ENCODE peak calls at places on chromosome 1, in five cellular contexts. One of them, this sample, is unnamed.

GRCh38 chr1:216456682-216457081 is 33.4 kb upstream of the USH2A start:
- DNase-seq in HL-60: no peak
- DNase-seq in AG04450: no peak
- DNase-seq in left ventricle myocardium inferior: no peak
- DNase-seq in lung: no peak
- DNase-seq in this sample: no peak

GRCh38 chr1:178533547-178533946 is 20.6 kb downstream of the TEX35 start:
- DNase-seq in HL-60: no peak
- DNase-seq in AG04450: no peak
- DNase-seq in left ventricle myocardium inferior: no peak
- DNase-seq in lung: no peak
- DNase-seq in this sample: no peak

GRCh38 chr1:155007253-155007828 is 4.7 kb downstream of the ZBTB7B start:
- DNase-seq in HL-60: no peak
- DNase-seq in AG04450: no peak
- DNase-seq in left ventricle myocardium inferior: peak
- DNase-seq in lung: no peak
- DNase-seq in this sample: no peak

GRCh38 chr1:40931601-40932000 is 47.9 kb upstream of the CTPS1 start:
- DNase-seq in HL-60: no peak
- DNase-seq in AG04450: no peak
- DNase-seq in left ventricle myocardium inferior: no peak
- DNase-seq in lung: no peak
- DNase-seq in this sample: no peak

GRCh38 chr1:232998138-232998537 is 47.7 kb downstream of the NTPCR start:
- DNase-seq in HL-60: no peak
- DNase-seq in AG04450: no peak
- DNase-seq in left ventricle myocardium inferior: no peak
- DNase-seq in lung: no peak
- DNase-seq in this sample: no peak

GRCh38 chr1:194338241-194338948 is 1152.0 kb upstream of the B3GALT2 start:
- DNase-seq in HL-60: no peak
- DNase-seq in AG04450: no peak
- DNase-seq in left ventricle myocardium inferior: no peak
- DNase-seq in lung: no peak
- DNase-seq in this sample: no peak

GRCh38 chr1:192550922-192551534 is 24.5 kb upstream of the RGS1 start:
- DNase-seq in HL-60: peak
- DNase-seq in AG04450: no peak
- DNase-seq in left ventricle myocardium inferior: no peak
- DNase-seq in lung: no peak
- DNase-seq in this sample: peak

GRCh38 chr1:180636138-180636537 is 4.3 kb downstream of the XPR1 start:
- DNase-seq in HL-60: peak
- DNase-seq in AG04450: no peak
- DNase-seq in left ventricle myocardium inferior: no peak
- DNase-seq in lung: no peak
- DNase-seq in this sample: no peak

GRCh38 chr1:203338335-203339036 is 12.4 kb downstream of the FMOD start:
- DNase-seq in HL-60: peak
- DNase-seq in AG04450: no peak
- DNase-seq in left ventricle myocardium inferior: no peak
- DNase-seq in lung: peak
- DNase-seq in this sample: no peak

DNA sequence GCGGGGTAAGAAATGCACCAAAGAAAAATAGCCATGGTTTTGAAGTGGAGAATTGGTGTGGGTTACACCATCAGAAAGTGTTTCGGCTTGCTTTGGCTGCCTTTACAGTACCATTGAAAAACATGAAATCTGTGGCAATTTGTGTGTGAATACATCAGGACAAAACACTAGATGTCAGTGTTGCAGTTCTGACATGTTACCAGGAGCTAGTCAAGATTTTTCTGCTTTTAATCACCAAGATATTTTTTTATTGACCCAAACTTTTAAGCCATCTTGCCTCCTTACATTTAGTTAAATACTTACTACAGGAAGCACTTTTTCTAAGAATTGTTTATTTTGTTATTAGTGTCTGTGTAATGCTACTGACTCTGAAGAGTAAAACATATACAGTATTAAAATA is 14.3 kb downstream of the RRP15 start:
- DNase-seq in HL-60: no peak
- DNase-seq in AG04450: peak
- DNase-seq in left ventricle myocardium inferior: no peak
- DNase-seq in lung: no peak
- DNase-seq in this sample: peak
- TF ChIP-seq CTCF in HL-60: peak
- TF ChIP-seq CTCF in AG04450: peak
- TF ChIP-seq CTCF in left ventricle myocardium inferior: peak
- TF ChIP-seq CTCF in lung: no peak
- TF ChIP-seq CTCF in this sample: peak

GRCh38 chr1:160522622-160523345 is at the start of gene SLAMF6:
- DNase-seq in HL-60: peak
- DNase-seq in AG04450: no peak
- DNase-seq in left ventricle myocardium inferior: no peak
- DNase-seq in lung: no peak
- DNase-seq in this sample: no peak
- H3K4me3 ChIP-seq in HL-60: peak
- H3K4me3 ChIP-seq in AG04450: no peak
- H3K4me3 ChIP-seq in left ventricle myocardium inferior: no peak
- H3K4me3 ChIP-seq in lung: no peak
- H3K4me3 ChIP-seq in this sample: no peak

GRCh38 chr1:51072040-51072439 is 30.0 kb upstream of the C1orf185 start:
- DNase-seq in HL-60: no peak
- DNase-seq in AG04450: no peak
- DNase-seq in left ventricle myocardium inferior: no peak
- DNase-seq in lung: no peak
- DNase-seq in this sample: no peak
- TF ChIP-seq CTCF in HL-60: no peak
- TF ChIP-seq CTCF in AG04450: no peak
- TF ChIP-seq CTCF in left ventricle myocardium inferior: no peak
- TF ChIP-seq CTCF in lung: no peak
- TF ChIP-seq CTCF in this sample: no peak

DNA sequence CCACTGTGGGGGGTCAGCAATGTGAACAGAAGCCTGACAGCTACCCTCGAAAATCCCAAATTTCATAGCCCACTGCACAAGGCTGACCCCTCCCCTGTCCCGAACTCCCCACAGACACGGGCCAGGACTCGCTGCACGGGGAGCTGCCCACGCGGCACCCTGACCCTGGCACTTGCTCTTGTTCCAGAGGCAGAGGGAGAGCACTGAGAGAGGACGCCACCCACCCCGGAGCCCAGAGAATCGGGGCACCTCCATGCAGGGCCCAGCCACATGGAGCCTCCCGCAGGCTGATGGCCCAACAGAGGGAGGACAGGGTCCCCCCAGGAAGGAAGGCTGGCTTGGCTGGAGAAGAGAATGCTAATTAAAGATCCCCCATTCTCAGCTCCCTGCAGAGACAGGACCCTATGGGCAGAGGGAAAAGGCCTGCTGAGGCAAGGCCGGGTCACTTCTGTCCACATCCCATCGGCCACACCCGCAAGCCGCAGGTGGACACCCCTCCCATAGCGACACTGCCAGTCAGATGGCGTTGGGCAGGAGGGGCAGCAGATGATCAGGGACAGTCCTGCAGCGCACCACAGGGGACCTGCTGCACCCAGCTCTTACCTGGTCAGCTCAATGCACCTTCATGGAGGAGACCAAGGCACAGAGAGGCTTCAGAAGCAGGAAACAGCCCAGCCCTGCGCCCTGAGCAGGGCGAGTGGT is 136.9 kb downstream of the NPHP4 start:
- DNase-seq in HL-60: no peak
- DNase-seq in AG04450: no peak
- DNase-seq in left ventricle myocardium inferior: no peak
- DNase-seq in lung: no peak
- DNase-seq in this sample: no peak
- H3K4me3 ChIP-seq in HL-60: no peak
- H3K4me3 ChIP-seq in AG04450: no peak
- H3K4me3 ChIP-seq in left ventricle myocardium inferior: no peak
- H3K4me3 ChIP-seq in lung: no peak
- H3K4me3 ChIP-seq in this sample: no peak

GRCh38 chr1:35447278-35447677 is 109.9 kb downstream of the KIAA0319L start:
- DNase-seq in HL-60: peak
- DNase-seq in AG04450: no peak
- DNase-seq in left ventricle myocardium inferior: no peak
- DNase-seq in lung: no peak
- DNase-seq in this sample: no peak

GRCh38 chr1:35442737-35443136 is 114.5 kb downstream of the KIAA0319L start:
- DNase-seq in HL-60: peak
- DNase-seq in AG04450: no peak
- DNase-seq in left ventricle myocardium inferior: no peak
- DNase-seq in lung: no peak
- DNase-seq in this sample: no peak

GRCh38 chr1:35441926-35442579 is 115.2 kb downstream of the KIAA0319L start:
- DNase-seq in HL-60: no peak
- DNase-seq in AG04450: no peak
- DNase-seq in left ventricle myocardium inferior: no peak
- DNase-seq in lung: no peak
- DNase-seq in this sample: no peak

GRCh38 chr1:35444519-35444774 is 112.8 kb downstream of the KIAA0319L start:
- DNase-seq in HL-60: no peak
- DNase-seq in AG04450: no peak
- DNase-seq in left ventricle myocardium inferior: no peak
- DNase-seq in lung: no peak
- DNase-seq in this sample: no peak

DNA sequence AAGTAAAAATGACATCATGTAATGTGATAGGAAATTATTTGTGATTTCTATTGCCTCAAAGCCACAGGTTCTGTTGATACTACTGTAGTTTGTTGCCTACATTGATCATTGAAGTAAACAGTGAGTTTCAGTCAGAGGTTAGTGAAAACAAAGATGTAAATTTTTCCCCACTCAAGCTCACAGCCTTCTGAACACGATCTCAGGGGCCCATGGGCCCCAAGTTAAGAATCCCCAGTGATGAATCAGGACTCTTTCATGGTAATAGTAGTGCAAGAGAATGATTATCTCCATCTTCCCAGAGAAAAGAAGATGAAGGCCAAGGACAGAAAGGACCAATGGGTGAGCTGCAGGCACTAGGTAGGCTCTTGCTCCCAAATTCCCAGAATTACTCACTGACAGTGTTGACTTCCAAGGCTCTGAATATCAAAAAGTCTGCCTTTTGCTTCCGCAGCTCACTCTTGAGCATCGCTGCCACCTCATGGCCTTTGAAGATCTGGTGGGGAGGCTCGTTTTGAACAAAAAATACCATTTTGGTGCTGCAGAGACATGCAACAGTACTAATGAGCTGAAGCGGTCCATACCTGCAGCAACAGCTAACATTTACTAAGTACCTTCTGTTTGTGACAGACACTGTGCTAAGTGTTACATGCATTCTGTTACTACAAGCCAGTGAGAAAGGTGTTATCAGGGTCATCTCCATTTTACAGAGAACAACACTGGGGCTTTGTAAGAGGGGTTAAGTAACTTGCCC is 113.3 kb downstream of the KIAA0319L start:
- DNase-seq in HL-60: no peak
- DNase-seq in AG04450: no peak
- DNase-seq in left ventricle myocardium inferior: no peak
- DNase-seq in lung: no peak
- DNase-seq in this sample: no peak
- TF ChIP-seq CTCF in HL-60: no peak
- TF ChIP-seq CTCF in AG04450: peak
- TF ChIP-seq CTCF in left ventricle myocardium inferior: no peak
- TF ChIP-seq CTCF in lung: no peak
- TF ChIP-seq CTCF in this sample: no peak

GRCh38 chr1:184428604-184429003 is 41.8 kb downstream of the C1orf21 start:
- DNase-seq in HL-60: no peak
- DNase-seq in AG04450: no peak
- DNase-seq in left ventricle myocardium inferior: no peak
- DNase-seq in lung: no peak
- DNase-seq in this sample: no peak
- H3K4me3 ChIP-seq in HL-60: no peak
- H3K4me3 ChIP-seq in AG04450: no peak
- H3K4me3 ChIP-seq in left ventricle myocardium inferior: no peak
- H3K4me3 ChIP-seq in lung: no peak
- H3K4me3 ChIP-seq in this sample: no peak

GRCh38 chr1:245277276-245277675 is 122.5 kb downstream of the KIF26B start:
- DNase-seq in HL-60: no peak
- DNase-seq in AG04450: no peak
- DNase-seq in left ventricle myocardium inferior: no peak
- DNase-seq in lung: no peak
- DNase-seq in this sample: no peak
- TF ChIP-seq CTCF in HL-60: no peak
- TF ChIP-seq CTCF in AG04450: peak
- TF ChIP-seq CTCF in left ventricle myocardium inferior: no peak
- TF ChIP-seq CTCF in lung: no peak
- TF ChIP-seq CTCF in this sample: peak

DNA sequence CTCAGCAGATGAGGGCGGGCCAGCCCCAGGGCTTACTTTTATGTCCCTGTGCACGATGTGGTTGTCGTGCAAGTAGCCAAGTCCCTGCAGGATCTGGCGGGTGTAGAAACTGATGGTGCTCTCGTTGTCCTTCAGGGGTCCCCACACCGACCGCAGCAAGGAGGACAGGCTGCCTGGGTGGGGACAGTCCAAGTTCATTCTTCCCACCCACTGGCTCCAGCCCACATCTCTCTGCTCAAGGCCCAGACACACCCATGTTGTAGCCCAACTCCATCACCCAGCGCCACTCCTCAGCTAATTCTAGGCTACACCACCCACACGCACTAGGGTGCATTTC is 7.0 kb downstream of the MAP3K6 start:
- DNase-seq in HL-60: no peak
- DNase-seq in AG04450: no peak
- DNase-seq in left ventricle myocardium inferior: no peak
- DNase-seq in lung: no peak
- DNase-seq in this sample: no peak
- H3K4me3 ChIP-seq in HL-60: no peak
- H3K4me3 ChIP-seq in AG04450: no peak
- H3K4me3 ChIP-seq in left ventricle myocardium inferior: peak
- H3K4me3 ChIP-seq in lung: no peak
- H3K4me3 ChIP-seq in this sample: no peak

This sample was measured in kidney epithelial cell.